ENCODE peak calls at places on chromosomes 1 and 21, in six cellular contexts. One of them, this sample, is unnamed.

GRCh38 chr1:64043976-64044375 is 159.4 kb upstream of the UBE2U start:
- DNase-seq in right atrium auricular region: no peak
- DNase-seq in Peyer's patch: no peak
- DNase-seq in HFF-Myc: no peak
- DNase-seq in fibroblast of mammary gland: peak; percentile 94
- DNase-seq in astrocyte of the spinal cord: peak; percentile 90
- DNase-seq in this sample: no peak

GRCh38 chr1:203672354-203672753 is 45.7 kb downstream of the ATP2B4 start:
- DNase-seq in astrocyte of the spinal cord: peak; percentile 84
- DNase-seq in Peyer's patch: no peak
- DNase-seq in HFF-Myc: peak; percentile 81
- DNase-seq in right atrium auricular region: no peak
- DNase-seq in fibroblast of mammary gland: peak; percentile 69
- DNase-seq in this sample: peak; percentile 45

GRCh38 chr1:6348511-6349191 is 44.9 kb downstream of the ACOT7 start:
- DNase-seq in HFF-Myc: no peak
- DNase-seq in astrocyte of the spinal cord: peak; percentile 76
- DNase-seq in fibroblast of mammary gland: peak; percentile 3
- DNase-seq in Peyer's patch: peak; percentile 60
- DNase-seq in right atrium auricular region: no peak
- DNase-seq in this sample: no peak

GRCh38 chr1:244796719-244797406 is 38.6 kb upstream of the COX20 start:
- DNase-seq in fibroblast of mammary gland: peak; percentile 71
- DNase-seq in astrocyte of the spinal cord: peak; percentile 67
- DNase-seq in Peyer's patch: no peak
- DNase-seq in HFF-Myc: peak; percentile 43
- DNase-seq in right atrium auricular region: peak; percentile 74
- DNase-seq in this sample: peak; percentile 60

GRCh38 chr21:25647632-25648031 is 8.6 kb downstream of the JAM2 start:
- DNase-seq in Peyer's patch: no peak
- DNase-seq in right atrium auricular region: no peak
- DNase-seq in astrocyte of the spinal cord: no peak
- DNase-seq in HFF-Myc: no peak
- DNase-seq in fibroblast of mammary gland: no peak
- DNase-seq in this sample: no peak

GRCh38 chr1:91617242-91617837 is 116.7 kb downstream of the CDC7 start:
- DNase-seq in HFF-Myc: no peak
- DNase-seq in right atrium auricular region: no peak
- DNase-seq in Peyer's patch: peak; percentile 66
- DNase-seq in fibroblast of mammary gland: no peak
- DNase-seq in astrocyte of the spinal cord: peak; percentile 32
- DNase-seq in this sample: no peak

GRCh38 chr1:246214708-246215504 is 292.2 kb downstream of the SMYD3 start:
- DNase-seq in fibroblast of mammary gland: peak; percentile 84
- DNase-seq in Peyer's patch: no peak
- DNase-seq in right atrium auricular region: no peak
- DNase-seq in HFF-Myc: peak; percentile 53
- DNase-seq in astrocyte of the spinal cord: peak; percentile 93
- DNase-seq in this sample: no peak

GRCh38 chr21:32190491-32191144 is 88.2 kb downstream of the MIS18A start:
- DNase-seq in HFF-Myc: no peak
- DNase-seq in astrocyte of the spinal cord: no peak
- DNase-seq in right atrium auricular region: no peak
- DNase-seq in Peyer's patch: no peak
- DNase-seq in fibroblast of mammary gland: no peak
- DNase-seq in this sample: no peak

GRCh38 chr1:195530961-195531360 is 1077.3 kb downstream of the KCNT2 start:
- DNase-seq in Peyer's patch: no peak
- DNase-seq in astrocyte of the spinal cord: peak; percentile 72
- DNase-seq in HFF-Myc: no peak
- DNase-seq in right atrium auricular region: no peak
- DNase-seq in fibroblast of mammary gland: peak; percentile 11
- DNase-seq in this sample: no peak

GRCh38 chr1:201085902-201086735 is 26.1 kb downstream of the CACNA1S start:
- DNase-seq in HFF-Myc: no peak
- DNase-seq in right atrium auricular region: no peak
- DNase-seq in astrocyte of the spinal cord: peak; percentile 25
- DNase-seq in fibroblast of mammary gland: peak; percentile 42
- DNase-seq in Peyer's patch: peak; percentile 81
- DNase-seq in this sample: peak; percentile 45

GRCh38 chr21:33268736-33269441 is 2.7 kb downstream of the IL10RB start:
- DNase-seq in fibroblast of mammary gland: no peak
- DNase-seq in right atrium auricular region: no peak
- DNase-seq in Peyer's patch: peak; percentile 96
- DNase-seq in HFF-Myc: no peak
- DNase-seq in astrocyte of the spinal cord: no peak
- DNase-seq in this sample: no peak

GRCh38 chr1:23548704-23549143 is 10.6 kb downstream of the ID3 start:
- DNase-seq in HFF-Myc: no peak
- DNase-seq in astrocyte of the spinal cord: no peak
- DNase-seq in fibroblast of mammary gland: peak; percentile 79
- DNase-seq in right atrium auricular region: peak; percentile 85
- DNase-seq in Peyer's patch: no peak
- DNase-seq in this sample: no peak

GRCh38 chr21:43835061-43835460 is 30.0 kb upstream of the AGPAT3 start:
- DNase-seq in HFF-Myc: no peak
- DNase-seq in right atrium auricular region: no peak
- DNase-seq in fibroblast of mammary gland: no peak
- DNase-seq in astrocyte of the spinal cord: no peak
- DNase-seq in Peyer's patch: no peak
- DNase-seq in this sample: no peak

GRCh38 chr1:219088778-219089557 is 84.7 kb upstream of the LYPLAL1 start:
- DNase-seq in Peyer's patch: no peak
- DNase-seq in astrocyte of the spinal cord: peak; percentile 87
- DNase-seq in fibroblast of mammary gland: peak; percentile 97
- DNase-seq in HFF-Myc: peak; percentile 36
- DNase-seq in right atrium auricular region: peak; percentile 83
- DNase-seq in this sample: no peak

GRCh38 chr1:167755568-167756145 is 33.9 kb downstream of the MPZL1 start:
- DNase-seq in right atrium auricular region: no peak
- DNase-seq in Peyer's patch: no peak
- DNase-seq in HFF-Myc: no peak
- DNase-seq in astrocyte of the spinal cord: no peak
- DNase-seq in fibroblast of mammary gland: no peak
- DNase-seq in this sample: peak; percentile 42

GRCh38 chr1:45325816-45326506 is 734 bp upstream of the HPDL start:
- DNase-seq in astrocyte of the spinal cord: no peak
- DNase-seq in right atrium auricular region: no peak
- DNase-seq in Peyer's patch: no peak
- DNase-seq in HFF-Myc: no peak
- DNase-seq in fibroblast of mammary gland: no peak
- DNase-seq in this sample: no peak

GRCh38 chr1:150575518-150576366 is 3.7 kb downstream of the MCL1 start:
- DNase-seq in fibroblast of mammary gland: peak; percentile 43
- DNase-seq in astrocyte of the spinal cord: peak; percentile 36
- DNase-seq in Peyer's patch: peak; percentile 3
- DNase-seq in HFF-Myc: no peak
- DNase-seq in right atrium auricular region: no peak
- DNase-seq in this sample: no peak

GRCh38 chr1:180027949-180028445 is 73.4 kb downstream of the CEP350 start:
- DNase-seq in right atrium auricular region: no peak
- DNase-seq in astrocyte of the spinal cord: peak; percentile 45
- DNase-seq in fibroblast of mammary gland: peak; percentile 84
- DNase-seq in Peyer's patch: no peak
- DNase-seq in HFF-Myc: no peak
- DNase-seq in this sample: no peak

GRCh38 chr1:202145325-202146140 is 996 bp upstream of the ARL8A start:
- DNase-seq in fibroblast of mammary gland: no peak
- DNase-seq in right atrium auricular region: no peak
- DNase-seq in HFF-Myc: no peak
- DNase-seq in Peyer's patch: no peak
- DNase-seq in astrocyte of the spinal cord: no peak
- DNase-seq in this sample: no peak

GRCh38 chr1:103256490-103256889 is 148.2 kb upstream of the COL11A1 start:
- DNase-seq in HFF-Myc: no peak
- DNase-seq in right atrium auricular region: no peak
- DNase-seq in Peyer's patch: no peak
- DNase-seq in astrocyte of the spinal cord: peak; percentile 55
- DNase-seq in fibroblast of mammary gland: peak; percentile 64
- DNase-seq in this sample: no peak

GRCh38 chr1:234781241-234782056 is 171.5 kb upstream of the IRF2BP2 start:
- DNase-seq in astrocyte of the spinal cord: no peak
- DNase-seq in HFF-Myc: no peak
- DNase-seq in fibroblast of mammary gland: no peak
- DNase-seq in Peyer's patch: no peak
- DNase-seq in right atrium auricular region: peak; percentile 58
- DNase-seq in this sample: no peak

GRCh38 chr1:27395441-27396195 is 3.2 kb downstream of the GPR3 start:
- DNase-seq in Peyer's patch: peak; percentile 82
- DNase-seq in right atrium auricular region: peak; percentile 86
- DNase-seq in fibroblast of mammary gland: peak; percentile 64
- DNase-seq in astrocyte of the spinal cord: peak; percentile 53
- DNase-seq in HFF-Myc: peak; percentile 52
- DNase-seq in this sample: peak; percentile 81

GRCh38 chr1:183275322-183275721 is 89.3 kb downstream of the LAMC2 start:
- DNase-seq in right atrium auricular region: peak; percentile 16
- DNase-seq in astrocyte of the spinal cord: no peak
- DNase-seq in Peyer's patch: no peak
- DNase-seq in fibroblast of mammary gland: no peak
- DNase-seq in HFF-Myc: no peak
- DNase-seq in this sample: no peak

DNA sequence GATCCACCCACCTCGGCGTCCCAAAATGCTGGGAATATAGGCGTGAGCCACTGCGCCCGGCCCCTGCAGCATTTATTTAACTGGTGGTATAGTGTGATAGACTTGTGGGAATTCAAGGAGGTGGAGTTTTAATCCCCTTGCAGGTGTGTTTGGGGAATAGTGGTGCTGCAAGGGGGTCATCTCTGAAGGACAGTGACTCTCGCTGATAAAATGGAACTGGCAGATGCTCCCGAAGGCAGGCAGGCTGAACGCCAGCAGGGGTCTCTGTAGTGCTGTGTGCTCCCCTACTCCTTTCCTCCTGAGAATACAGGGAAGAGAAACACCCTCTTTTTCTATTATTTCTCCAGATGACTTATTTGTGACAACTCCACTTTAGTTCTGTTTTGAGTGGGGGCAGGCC is 4.0 kb downstream of the OSCP1 start:
- DNase-seq in fibroblast of mammary gland: no peak
- DNase-seq in HFF-Myc: no peak
- DNase-seq in astrocyte of the spinal cord: no peak
- DNase-seq in right atrium auricular region: no peak
- DNase-seq in Peyer's patch: no peak
- DNase-seq in this sample: peak; percentile 62
- TF ChIP-seq CTCF in fibroblast of mammary gland: peak; percentile 2
- TF ChIP-seq CTCF in HFF-Myc: peak; percentile 49
- TF ChIP-seq CTCF in astrocyte of the spinal cord: peak; percentile 42
- TF ChIP-seq CTCF in right atrium auricular region: no peak
- TF ChIP-seq CTCF in Peyer's patch: peak; percentile 4
- TF ChIP-seq CTCF in this sample: no peak

GRCh38 chr1:214551052-214551435 is 358 bp downstream of the PTPN14 start:
- DNase-seq in HFF-Myc: no peak
- DNase-seq in Peyer's patch: peak; percentile 67
- DNase-seq in fibroblast of mammary gland: no peak
- DNase-seq in right atrium auricular region: no peak
- DNase-seq in astrocyte of the spinal cord: no peak
- DNase-seq in this sample: peak; percentile 67

GRCh38 chr1:214550339-214551051 is 907 bp downstream of the PTPN14 start:
- DNase-seq in right atrium auricular region: no peak
- DNase-seq in Peyer's patch: no peak
- DNase-seq in astrocyte of the spinal cord: peak; percentile 34
- DNase-seq in fibroblast of mammary gland: no peak
- DNase-seq in HFF-Myc: no peak
- DNase-seq in this sample: no peak

GRCh38 chr1:214548988-214549387 is 2.4 kb downstream of the PTPN14 start:
- DNase-seq in HFF-Myc: no peak
- DNase-seq in right atrium auricular region: peak; percentile 79
- DNase-seq in fibroblast of mammary gland: peak; percentile 73
- DNase-seq in astrocyte of the spinal cord: peak; percentile 61
- DNase-seq in Peyer's patch: no peak
- DNase-seq in this sample: no peak

GRCh38 chr1:214551436-214552173 is at the start of gene PTPN14:
- DNase-seq in fibroblast of mammary gland: peak; percentile 89
- DNase-seq in astrocyte of the spinal cord: peak; percentile 97
- DNase-seq in right atrium auricular region: peak; percentile 89
- DNase-seq in Peyer's patch: peak; percentile 80
- DNase-seq in HFF-Myc: peak; percentile 72
- DNase-seq in this sample: peak; percentile 66

DNA sequence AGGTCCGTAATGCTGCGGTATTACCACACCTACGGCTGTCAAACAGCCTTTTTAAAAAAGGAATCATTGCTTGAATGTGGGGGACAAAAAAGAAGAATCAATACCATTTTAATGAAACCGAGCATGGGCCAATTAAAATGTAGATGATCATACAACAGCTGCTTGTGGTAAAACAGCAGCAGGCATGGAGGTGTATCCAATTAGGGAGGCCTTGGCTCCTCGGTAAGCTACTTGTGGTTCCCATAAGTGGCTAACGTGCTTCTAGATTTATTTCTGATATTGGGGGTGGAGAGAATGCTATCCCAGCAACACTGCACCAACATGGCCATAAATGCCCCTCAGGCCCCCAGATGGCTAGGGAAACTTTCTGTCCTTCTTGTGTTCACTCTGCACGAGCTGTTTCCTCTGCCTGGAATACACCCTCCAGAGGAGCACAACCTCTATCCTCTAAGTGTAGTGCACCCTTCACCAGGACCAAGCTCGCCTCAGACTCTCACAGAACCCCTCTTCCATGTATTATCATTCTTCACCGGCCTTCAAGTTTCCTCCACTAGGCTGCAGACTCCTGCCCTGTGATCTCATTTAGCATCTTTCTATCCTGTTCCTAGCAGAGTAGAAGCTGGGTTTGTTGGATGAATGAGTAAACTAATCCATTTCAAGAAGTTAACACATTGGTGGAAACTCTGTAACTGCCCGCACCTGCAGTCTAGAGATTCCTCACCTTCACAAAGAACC is 1.6 kb downstream of the PTPN14 start:
- DNase-seq in fibroblast of mammary gland: peak; percentile 57
- DNase-seq in right atrium auricular region: no peak
- DNase-seq in HFF-Myc: no peak
- DNase-seq in astrocyte of the spinal cord: peak; percentile 58
- DNase-seq in Peyer's patch: no peak
- DNase-seq in this sample: no peak
- TF ChIP-seq CTCF in fibroblast of mammary gland: peak; percentile 45
- TF ChIP-seq CTCF in right atrium auricular region: no peak
- TF ChIP-seq CTCF in HFF-Myc: peak; percentile 37
- TF ChIP-seq CTCF in astrocyte of the spinal cord: peak; percentile 26
- TF ChIP-seq CTCF in Peyer's patch: no peak
- TF ChIP-seq CTCF in this sample: no peak

GRCh38 chr1:79322511-79323027 is 316.0 kb upstream of the ADGRL4 start:
- DNase-seq in right atrium auricular region: no peak
- DNase-seq in HFF-Myc: no peak
- DNase-seq in fibroblast of mammary gland: peak; percentile 61
- DNase-seq in Peyer's patch: no peak
- DNase-seq in astrocyte of the spinal cord: no peak
- DNase-seq in this sample: no peak
- TF ChIP-seq CTCF in right atrium auricular region: no peak
- TF ChIP-seq CTCF in HFF-Myc: peak; percentile 4
- TF ChIP-seq CTCF in fibroblast of mammary gland: peak; percentile 35
- TF ChIP-seq CTCF in Peyer's patch: no peak
- TF ChIP-seq CTCF in astrocyte of the spinal cord: no peak
- TF ChIP-seq CTCF in this sample: no peak

DNA sequence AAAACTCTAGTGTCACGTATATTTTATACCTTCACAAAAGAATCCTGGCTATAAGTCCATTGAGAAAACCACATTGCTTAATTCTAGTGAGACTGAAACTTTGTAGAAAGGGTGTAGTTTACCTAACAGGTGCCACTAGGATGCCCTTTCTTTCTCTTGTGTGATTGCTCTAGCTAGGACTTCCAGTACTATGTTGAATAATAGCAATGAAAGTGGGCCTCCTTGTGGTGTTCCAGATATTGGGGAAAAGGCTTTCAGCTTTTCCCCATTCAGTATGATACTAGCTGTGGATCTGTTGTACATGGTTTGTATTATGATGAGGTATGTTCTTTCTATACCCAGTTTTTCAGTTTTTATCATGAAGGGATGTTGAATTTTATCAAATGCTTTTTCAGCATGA is 39.7 kb upstream of the CHODL start:
- DNase-seq in Peyer's patch: no peak
- DNase-seq in HFF-Myc: no peak
- DNase-seq in fibroblast of mammary gland: no peak
- DNase-seq in astrocyte of the spinal cord: no peak
- DNase-seq in right atrium auricular region: no peak
- DNase-seq in this sample: no peak
- TF ChIP-seq CTCF in Peyer's patch: no peak
- TF ChIP-seq CTCF in HFF-Myc: no peak
- TF ChIP-seq CTCF in fibroblast of mammary gland: no peak
- TF ChIP-seq CTCF in astrocyte of the spinal cord: no peak
- TF ChIP-seq CTCF in right atrium auricular region: no peak
- TF ChIP-seq CTCF in this sample: no peak